ENCODE peak calls at places on chromosomes 1 and 21, in ten cellular contexts. One of them, this sample, is unnamed.

GRCh38 chr1:239170828-239171227 is 215.5 kb upstream of the CHRM3 start:
- DNase-seq in NCI-H774: no peak
- DNase-seq in cardiac fibroblast: no peak
- DNase-seq in NCI-H1417: no peak
- DNase-seq in uterus: no peak
- DNase-seq in GM06990: no peak
- DNase-seq in cardiac muscle cell: no peak
- DNase-seq in amygdala: no peak
- DNase-seq in pancreas: no peak
- DNase-seq in GM04504: no peak
- DNase-seq in this sample: no peak

GRCh38 chr1:227944931-227945890 is 2.5 kb downstream of the WNT9A start:
- DNase-seq in NCI-H774: no peak
- DNase-seq in cardiac fibroblast: no peak
- DNase-seq in NCI-H1417: peak; percentile 35
- DNase-seq in uterus: no peak
- DNase-seq in GM06990: no peak
- DNase-seq in cardiac muscle cell: peak; percentile 22
- DNase-seq in amygdala: no peak
- DNase-seq in pancreas: peak; percentile 83
- DNase-seq in GM04504: no peak
- DNase-seq in this sample: peak; percentile 21

GRCh38 chr1:39671433-39671792 is 494 bp downstream of the NT5C1A start:
- DNase-seq in NCI-H774: no peak
- DNase-seq in cardiac fibroblast: no peak
- DNase-seq in NCI-H1417: peak; percentile 34
- DNase-seq in uterus: no peak
- DNase-seq in GM06990: no peak
- DNase-seq in cardiac muscle cell: peak; percentile 54
- DNase-seq in amygdala: peak; percentile 46
- DNase-seq in pancreas: peak; percentile 87
- DNase-seq in GM04504: no peak
- DNase-seq in this sample: no peak

GRCh38 chr1:93811646-93812045 is 67.4 kb downstream of the DNTTIP2 start:
- DNase-seq in NCI-H774: no peak
- DNase-seq in cardiac fibroblast: peak; percentile 33
- DNase-seq in NCI-H1417: no peak
- DNase-seq in uterus: no peak
- DNase-seq in GM06990: no peak
- DNase-seq in cardiac muscle cell: no peak
- DNase-seq in amygdala: no peak
- DNase-seq in pancreas: no peak
- DNase-seq in GM04504: peak; percentile 90
- DNase-seq in this sample: no peak

GRCh38 chr1:8863712-8864324 is 14.7 kb downstream of the ENO1 start:
- DNase-seq in NCI-H774: no peak
- DNase-seq in cardiac fibroblast: no peak
- DNase-seq in NCI-H1417: peak; percentile 55
- DNase-seq in uterus: no peak
- DNase-seq in GM06990: no peak
- DNase-seq in cardiac muscle cell: no peak
- DNase-seq in amygdala: no peak
- DNase-seq in pancreas: no peak
- DNase-seq in GM04504: no peak
- DNase-seq in this sample: no peak

GRCh38 chr21:34513109-34513675 is 1.2 kb upstream of the KCNE1 start:
- DNase-seq in NCI-H774: no peak
- DNase-seq in cardiac fibroblast: peak; percentile 61
- DNase-seq in NCI-H1417: no peak
- DNase-seq in uterus: no peak
- DNase-seq in GM06990: no peak
- DNase-seq in cardiac muscle cell: no peak
- DNase-seq in amygdala: no peak
- DNase-seq in pancreas: no peak
- DNase-seq in GM04504: no peak
- DNase-seq in this sample: no peak

GRCh38 chr1:12442217-12442616 is 175.8 kb downstream of the DHRS3 start:
- DNase-seq in NCI-H774: no peak
- DNase-seq in cardiac fibroblast: no peak
- DNase-seq in NCI-H1417: no peak
- DNase-seq in uterus: no peak
- DNase-seq in GM06990: no peak
- DNase-seq in cardiac muscle cell: no peak
- DNase-seq in amygdala: no peak
- DNase-seq in pancreas: no peak
- DNase-seq in GM04504: no peak
- DNase-seq in this sample: no peak

GRCh38 chr21:28776251-28776650 is 216.4 kb downstream of the LTN1 start:
- DNase-seq in NCI-H774: no peak
- DNase-seq in cardiac fibroblast: peak; percentile 59
- DNase-seq in NCI-H1417: no peak
- DNase-seq in uterus: no peak
- DNase-seq in GM06990: no peak
- DNase-seq in cardiac muscle cell: no peak
- DNase-seq in amygdala: no peak
- DNase-seq in pancreas: no peak
- DNase-seq in GM04504: no peak
- DNase-seq in this sample: no peak

GRCh38 chr1:199002670-199003069 is 363.8 kb downstream of the PTPRC start:
- DNase-seq in NCI-H774: no peak
- DNase-seq in cardiac fibroblast: peak; percentile 47
- DNase-seq in NCI-H1417: peak; percentile 85
- DNase-seq in uterus: no peak
- DNase-seq in GM06990: no peak
- DNase-seq in cardiac muscle cell: no peak
- DNase-seq in amygdala: no peak
- DNase-seq in pancreas: no peak
- DNase-seq in GM04504: no peak
- DNase-seq in this sample: no peak

GRCh38 chr1:233006582-233006981 is 56.2 kb downstream of the NTPCR start:
- DNase-seq in NCI-H774: peak; percentile 7
- DNase-seq in cardiac fibroblast: no peak
- DNase-seq in NCI-H1417: peak; percentile 35
- DNase-seq in uterus: no peak
- DNase-seq in GM06990: no peak
- DNase-seq in cardiac muscle cell: no peak
- DNase-seq in amygdala: no peak
- DNase-seq in pancreas: no peak
- DNase-seq in GM04504: no peak
- DNase-seq in this sample: no peak

GRCh38 chr21:46250146-46250725 is 21.7 kb upstream of the LSS start:
- DNase-seq in NCI-H774: no peak
- DNase-seq in cardiac fibroblast: no peak
- DNase-seq in NCI-H1417: no peak
- DNase-seq in uterus: no peak
- DNase-seq in GM06990: no peak
- DNase-seq in cardiac muscle cell: no peak
- DNase-seq in amygdala: no peak
- DNase-seq in pancreas: no peak
- DNase-seq in GM04504: no peak
- DNase-seq in this sample: no peak

GRCh38 chr1:220347654-220348175 is 75.5 kb upstream of the RAB3GAP2 start:
- DNase-seq in NCI-H774: no peak
- DNase-seq in cardiac fibroblast: no peak
- DNase-seq in NCI-H1417: no peak
- DNase-seq in uterus: no peak
- DNase-seq in GM06990: no peak
- DNase-seq in cardiac muscle cell: no peak
- DNase-seq in amygdala: no peak
- DNase-seq in pancreas: no peak
- DNase-seq in GM04504: no peak
- DNase-seq in this sample: no peak

GRCh38 chr1:118104956-118105355 is 80.1 kb downstream of the SPAG17 start:
- DNase-seq in NCI-H774: no peak
- DNase-seq in cardiac fibroblast: peak; percentile 15
- DNase-seq in NCI-H1417: no peak
- DNase-seq in uterus: no peak
- DNase-seq in GM06990: no peak
- DNase-seq in cardiac muscle cell: no peak
- DNase-seq in amygdala: no peak
- DNase-seq in pancreas: no peak
- DNase-seq in GM04504: no peak
- DNase-seq in this sample: no peak

GRCh38 chr1:42821690-42822089 is 4.5 kb upstream of the SVBP start:
- DNase-seq in NCI-H774: no peak
- DNase-seq in cardiac fibroblast: no peak
- DNase-seq in NCI-H1417: no peak
- DNase-seq in uterus: no peak
- DNase-seq in GM06990: no peak
- DNase-seq in cardiac muscle cell: no peak
- DNase-seq in amygdala: no peak
- DNase-seq in pancreas: no peak
- DNase-seq in GM04504: no peak
- DNase-seq in this sample: no peak

GRCh38 chr21:44847261-44848056 is 26.0 kb downstream of the PTTG1IP start:
- DNase-seq in NCI-H774: no peak
- DNase-seq in cardiac fibroblast: no peak
- DNase-seq in NCI-H1417: no peak
- DNase-seq in uterus: no peak
- DNase-seq in GM06990: no peak
- DNase-seq in cardiac muscle cell: no peak
- DNase-seq in amygdala: no peak
- DNase-seq in pancreas: no peak
- DNase-seq in GM04504: no peak
- DNase-seq in this sample: no peak

GRCh38 chr21:27722095-27722494 is 755.2 kb upstream of the ADAMTS5 start:
- DNase-seq in NCI-H774: no peak
- DNase-seq in cardiac fibroblast: no peak
- DNase-seq in NCI-H1417: no peak
- DNase-seq in uterus: no peak
- DNase-seq in GM06990: no peak
- DNase-seq in cardiac muscle cell: no peak
- DNase-seq in amygdala: no peak
- DNase-seq in pancreas: no peak
- DNase-seq in GM04504: no peak
- DNase-seq in this sample: no peak

GRCh38 chr1:160838876-160839275 is 23.8 kb downstream of the CD244 start:
- DNase-seq in NCI-H774: no peak
- DNase-seq in cardiac fibroblast: no peak
- DNase-seq in NCI-H1417: no peak
- DNase-seq in uterus: no peak
- DNase-seq in GM06990: no peak
- DNase-seq in cardiac muscle cell: no peak
- DNase-seq in amygdala: no peak
- DNase-seq in pancreas: no peak
- DNase-seq in GM04504: no peak
- DNase-seq in this sample: no peak

GRCh38 chr1:57142999-57143398 is 177.2 kb upstream of the C8B start:
- DNase-seq in NCI-H774: no peak
- DNase-seq in cardiac fibroblast: no peak
- DNase-seq in NCI-H1417: no peak
- DNase-seq in uterus: no peak
- DNase-seq in GM06990: no peak
- DNase-seq in cardiac muscle cell: no peak
- DNase-seq in amygdala: no peak
- DNase-seq in pancreas: no peak
- DNase-seq in GM04504: no peak
- DNase-seq in this sample: no peak

GRCh38 chr1:902023-902422 is 21.7 kb upstream of the SAMD11 start:
- DNase-seq in NCI-H774: no peak
- DNase-seq in cardiac fibroblast: no peak
- DNase-seq in NCI-H1417: no peak
- DNase-seq in uterus: no peak
- DNase-seq in GM06990: no peak
- DNase-seq in cardiac muscle cell: no peak
- DNase-seq in amygdala: no peak
- DNase-seq in pancreas: peak; percentile 43
- DNase-seq in GM04504: no peak
- DNase-seq in this sample: peak; percentile 7

GRCh38 chr1:96660503-96660902 is 61.1 kb upstream of the PTBP2 start:
- DNase-seq in NCI-H774: no peak
- DNase-seq in cardiac fibroblast: peak; percentile 45
- DNase-seq in NCI-H1417: no peak
- DNase-seq in uterus: no peak
- DNase-seq in GM06990: no peak
- DNase-seq in cardiac muscle cell: no peak
- DNase-seq in amygdala: no peak
- DNase-seq in pancreas: no peak
- DNase-seq in GM04504: no peak
- DNase-seq in this sample: no peak

GRCh38 chr1:169943963-169944526 is 50.3 kb upstream of the SCYL3 start:
- DNase-seq in NCI-H774: no peak
- DNase-seq in cardiac fibroblast: no peak
- DNase-seq in NCI-H1417: no peak
- DNase-seq in uterus: no peak
- DNase-seq in GM06990: no peak
- DNase-seq in cardiac muscle cell: no peak
- DNase-seq in amygdala: no peak
- DNase-seq in pancreas: peak; percentile 30
- DNase-seq in GM04504: no peak
- DNase-seq in this sample: no peak

GRCh38 chr1:11823366-11824137 is 17.6 kb downstream of the CLCN6 start:
- DNase-seq in NCI-H774: no peak
- DNase-seq in cardiac fibroblast: no peak
- DNase-seq in NCI-H1417: no peak
- DNase-seq in uterus: no peak
- DNase-seq in GM06990: no peak
- DNase-seq in cardiac muscle cell: no peak
- DNase-seq in amygdala: no peak
- DNase-seq in pancreas: no peak
- DNase-seq in GM04504: no peak
- DNase-seq in this sample: no peak

This sample was measured in GM13977.